ENCODE peak calls at places on chromosomes 12 and 14, in ten cellular contexts. X is stimulated activated CD4-positive, alpha-beta T cell treated with anti-CD3 and anti-CD28 coated beads, Interleukin-1b, Interleukin-23, amount 100 ng/mL, for 24 hours; O is stimulated activated CD8-positive, alpha-beta memory T cell treated with anti-CD3 and anti-CD28 coated beads, Interleukin-12 subunit alpha, Interleukin-12 subunit beta, amount 100 ng/mL, for 1 hour; K is NCI-H774; P is substantia nigra; D is effector memory CD8-positive, alpha-beta T cell; V is naive thymus-derived CD4-positive, alpha-beta T cell; H is NCI-H2107; Z is lower leg skin; I is fibroblast of mammary gland. M is an unnamed sample.

GRCh38 chr14:45298427-45299117 is 45.6 kb upstream of the MIS18BP1 start:
- DNase-seq in X (no peak), O (no peak), K (no peak), P (no peak), D (no peak), V (no peak), H (no peak), Z (no peak), I (peak; percentile 3), M (no peak)

GRCh38 chr14:75487155-75487671 is 35.1 kb upstream of the BATF start:
- DNase-seq in X (no peak), O (no peak), K (no peak), P (no peak), D (no peak), V (no peak), H (no peak), Z (no peak), I (no peak), M (no peak)

GRCh38 chr12:119129827-119130434 is 48.8 kb upstream of the HSPB8 start:
- DNase-seq in X (no peak), O (no peak), K (no peak), P (no peak), D (no peak), V (no peak), H (no peak), Z (no peak), I (no peak), M (no peak)

GRCh38 chr14:23895480-23895879 is 58.1 kb upstream of the DHRS4 start:
- DNase-seq in X (no peak), O (no peak), K (no peak), P (no peak), D (no peak), V (no peak), H (no peak), Z (no peak), I (peak; percentile 2), M (no peak)

GRCh38 chr12:122790393-122791075 is 16.2 kb downstream of the CCDC62 start:
- DNase-seq in X (no peak), O (no peak), K (no peak), P (no peak), D (no peak), V (no peak), H (no peak), Z (no peak), I (peak; percentile 26), M (no peak)

GRCh38 chr14:98946995-98947394 is 325.0 kb downstream of the BCL11B start:
- DNase-seq in X (no peak), O (no peak), K (no peak), P (no peak), D (no peak), V (no peak), H (no peak), Z (peak; percentile 86), I (no peak), M (no peak)

GRCh38 chr12:50402270-50403000 is 1.8 kb downstream of the LARP4 start:
- DNase-seq in X (no peak), O (no peak), K (no peak), P (no peak), D (no peak), V (no peak), H (no peak), Z (peak; percentile 21), I (no peak), M (no peak)

GRCh38 chr12:23947395-23947794 is 2.1 kb downstream of the SOX5 start:
- DNase-seq in X (no peak), O (no peak), K (no peak), P (no peak), D (no peak), V (no peak), H (no peak), Z (no peak), I (no peak), M (no peak)

GRCh38 chr14:76465651-76466050 is 89.7 kb downstream of the ESRRB start:
- DNase-seq in X (no peak), O (no peak), K (no peak), P (no peak), D (no peak), V (no peak), H (no peak), Z (no peak), I (no peak), M (no peak)

GRCh38 chr12:118603610-118604361 is 227.4 kb downstream of the SUDS3 start:
- DNase-seq in X (no peak), O (no peak), K (peak; percentile 54), P (no peak), D (no peak), V (no peak), H (no peak), Z (no peak), I (no peak), M (no peak)

M was measured in Panc1.